ENCODE peak calls at places on chromosome 4, in six cellular contexts. O is IMR-90, S is mesenchymal stem cell, B is neuronal stem cell, G is H1, H is trophoblast cell. K is an unnamed sample.

GRCh38 chr4:121791481-121791880 is 9.6 kb upstream of the EXOSC9 start:
- DNase-seq in O (peak), S (no peak), B (no peak), G (no peak), H (no peak), K (no peak)

GRCh38 chr4:185573651-185574199 is 38.4 kb upstream of the PDLIM3 start:
- DNase-seq in O (peak), S (peak), B (no peak), G (no peak), H (peak), K (peak)

GRCh38 chr4:128711361-128711760 is 98.1 kb upstream of the JADE1 start:
- DNase-seq in O (no peak), S (peak), B (no peak), G (no peak), H (no peak), K (no peak)

GRCh38 chr4:145279122-145279960 is 99.0 kb upstream of the OTUD4 start:
- DNase-seq in O (peak), S (peak), B (no peak), G (no peak), H (peak), K (no peak)

GRCh38 chr4:19224820-19225219 is 1026.9 kb upstream of the SLIT2 start:
- DNase-seq in O (peak), S (peak), B (no peak), G (no peak), H (peak), K (no peak)

GRCh38 chr4:55458164-55458563 is 62.4 kb downstream of the TMEM165 start:
- DNase-seq in O (peak), S (no peak), B (no peak), G (no peak), H (no peak), K (no peak)

GRCh38 chr4:98030059-98030458 is 113.2 kb downstream of the STPG2 start:
- DNase-seq in O (no peak), S (no peak), B (no peak), G (no peak), H (no peak), K (no peak)

GRCh38 chr4:99763635-99764101 is 53.0 kb upstream of the DAPP1 start:
- DNase-seq in O (peak), S (peak), B (no peak), G (no peak), H (peak), K (no peak)

GRCh38 chr4:183945741-183946140 is 40.6 kb downstream of the STOX2 start:
- DNase-seq in O (no peak), S (no peak), B (no peak), G (no peak), H (no peak), K (no peak)
- H3K27ac ChIP-seq in O (no peak), S (no peak), B (no peak), G (no peak), H (no peak), K (no peak)

GRCh38 chr4:5895287-5895686 is 2.4 kb upstream of the CRMP1 start:
- DNase-seq in O (peak), S (no peak), B (no peak), G (no peak), H (no peak), K (no peak)
- H3K23ac ChIP-seq in O (no peak), S (no peak), B (no peak), G (no peak), H (no peak), K (no peak)

DNA sequence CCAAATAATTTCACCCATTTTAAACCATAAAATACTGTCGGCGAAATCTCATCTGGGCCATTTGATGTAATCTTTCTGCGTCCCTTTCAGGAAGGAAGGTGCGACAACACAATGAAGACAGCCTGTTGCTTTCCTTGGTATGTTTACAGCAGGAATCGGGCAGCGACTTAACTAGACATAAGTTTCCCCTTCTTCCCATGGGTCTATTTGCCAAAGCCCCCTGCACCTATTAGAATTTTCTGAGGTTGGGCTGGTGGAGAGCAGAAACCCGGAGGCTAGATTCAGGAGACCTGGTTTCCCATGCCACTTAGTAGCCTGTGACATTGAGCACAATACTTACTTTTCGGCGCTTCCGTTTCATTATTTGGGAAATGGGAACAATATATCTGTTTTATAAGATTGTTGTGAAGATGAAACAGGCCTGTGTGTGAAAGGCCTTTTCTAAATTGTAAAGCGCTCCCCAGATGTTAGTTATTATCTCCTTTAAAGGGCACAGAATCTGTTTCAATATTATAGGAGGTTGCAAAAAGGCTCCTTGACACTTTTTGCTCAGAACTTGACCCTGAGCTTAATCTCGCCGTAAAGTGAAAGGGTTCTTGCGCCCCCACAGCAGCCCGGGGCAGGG is 552 bp upstream of the AFF1 start:
- DNase-seq in O (no peak), S (no peak), B (no peak), G (no peak), H (peak), K (no peak)
- H4K91ac ChIP-seq in O (peak), S (no peak), B (no peak), G (no peak), H (peak), K (no peak)

GRCh38 chr4:65018313-65018712 is 609.1 kb upstream of the TECRL start:
- DNase-seq in O (no peak), S (no peak), B (no peak), G (no peak), H (no peak), K (no peak)
- H3K27ac ChIP-seq in O (no peak), S (no peak), B (no peak), G (no peak), H (no peak), K (no peak)